ENCODE peak calls at places on chromosomes 7 and 10, in five cellular contexts. R is ovary, J is posterior vena cava, T is LoVo, V is NCI-H1105. E is an unnamed sample.
A peak's percentile ranks its signal among the peaks of the same experiment; 100 is the strongest.

GRCh38 chr7:97269741-97270140 is 152.2 kb downstream of the SDHAF3 start:
- DNase-seq in R (no peak), J (no peak), V (no peak), T (no peak), E (no peak)

GRCh38 chr7:51587600-51587999 is 271.0 kb upstream of the COBL start:
- DNase-seq in R (no peak), T (no peak), V (no peak), J (no peak), E (no peak)

GRCh38 chr7:81768951-81769778 is 682 bp downstream of the HGF start:
- DNase-seq in T (no peak), V (no peak), R (no peak), J (no peak), E (peak; percentile 32)

GRCh38 chr7:132638000-132638399 is 61.7 kb upstream of the PLXNA4 start:
- DNase-seq in J (no peak), T (no peak), R (no peak), V (no peak), E (no peak)

GRCh38 chr10:85851300-85851699 is 515.3 kb downstream of the GRID1 start:
- DNase-seq in V (no peak), T (no peak), R (no peak), J (no peak), E (no peak)

GRCh38 chr10:33127622-33128021 is 169.6 kb upstream of the ITGB1 start:
- DNase-seq in R (no peak), J (no peak), T (no peak), V (no peak), E (no peak)

GRCh38 chr10:78547397-78547796 is 513.7 kb downstream of the RPS24 start:
- DNase-seq in J (no peak), R (no peak), V (no peak), T (no peak), E (no peak)

GRCh38 chr7:144784943-144785342 is 50.9 kb downstream of the TPK1 start:
- DNase-seq in T (no peak), V (no peak), J (no peak), R (no peak), E (no peak)

GRCh38 chr7:81114682-81115081 is 195.8 kb upstream of the SEMA3C start:
- DNase-seq in J (no peak), V (no peak), T (no peak), R (no peak), E (no peak)

GRCh38 chr7:118005021-118005420 is 131.8 kb upstream of the CTTNBP2 start:
- DNase-seq in T (no peak), R (no peak), V (peak; percentile 19), J (no peak), E (no peak)

GRCh38 chr7:148382585-148382984 is 208.0 kb upstream of the C7orf33 start:
- DNase-seq in R (no peak), J (no peak), V (no peak), T (no peak), E (no peak)

GRCh38 chr7:73717991-73718405 is 1.5 kb downstream of the STX1A start:
- DNase-seq in T (no peak), J (no peak), V (no peak), R (no peak), E (no peak)

GRCh38 chr7:119197872-119198527 is 973.5 kb downstream of the ANKRD7 start:
- DNase-seq in R (no peak), J (peak; percentile 26), V (peak; percentile 47), T (peak; percentile 77), E (no peak)

E was measured in kidney.